ENCODE peak calls at places on chromosomes 13 and 19, in four cellular contexts. V is NCI-H2171, Z is astrocyte of the cerebellum, N is NCI-H1417. Y is an unnamed sample.

GRCh38 chr19:44753932-44754742 is 5.6 kb downstream of the BCL3 start:
- DNase-seq in N (peak), Z (no peak), V (no peak), Y (peak)

GRCh38 chr19:18387395-18387794 is 1.4 kb downstream of the GDF15 start:
- DNase-seq in V (no peak), Z (no peak), N (no peak), Y (no peak)

GRCh38 chr19:1396019-1396767 is 5.1 kb downstream of the GAMT start:
- DNase-seq in N (no peak), V (no peak), Z (no peak), Y (no peak)

GRCh38 chr13:35703061-35703460 is 226.6 kb upstream of the MAB21L1 start:
- DNase-seq in Z (no peak), N (no peak), V (no peak), Y (no peak)

GRCh38 chr19:48933382-48933932 is at the start of gene DHDH:
- DNase-seq in N (peak), Z (no peak), V (peak), Y (peak)

GRCh38 chr19:13974073-13974472 is 21.8 kb downstream of the DCAF15 start:
- DNase-seq in V (peak), Z (no peak), N (peak), Y (no peak)

GRCh38 chr19:33063356-33064116 is 1.2 kb downstream of the RHPN2 start:
- DNase-seq in Z (no peak), N (peak), V (peak), Y (no peak)

GRCh38 chr19:48726573-48726972 is 7.0 kb upstream of the MAMSTR start:
- DNase-seq in Z (no peak), N (no peak), V (no peak), Y (no peak)

GRCh38 chr13:110126391-110126961 is 180.5 kb downstream of the COL4A1 start:
- DNase-seq in Z (peak), V (no peak), N (no peak), Y (peak)

GRCh38 chr13:94996445-94996844 is 284.1 kb upstream of the SOX21 start:
- DNase-seq in Z (no peak), N (no peak), V (no peak), Y (no peak)

GRCh38 chr13:53343345-53343744 is 314.7 kb downstream of the OLFM4 start:
- DNase-seq in Z (no peak), N (no peak), V (no peak), Y (no peak)

GRCh38 chr19:47512948-47513319 is 1.9 kb downstream of the NAPA start:
- DNase-seq in V (no peak), N (no peak), Z (no peak), Y (no peak)

GRCh38 chr19:16078311-16078758 is 2.0 kb downstream of the TPM4 start:
- DNase-seq in Z (peak), N (no peak), V (no peak), Y (peak)

GRCh38 chr19:10346509-10346908 is 7.1 kb upstream of the ICAM3 start:
- DNase-seq in N (no peak), Z (no peak), V (no peak), Y (no peak)

GRCh38 chr19:42252365-42253244 is 2.3 kb downstream of the ERF start:
- DNase-seq in V (no peak), N (no peak), Z (no peak), Y (no peak)

GRCh38 chr19:10471909-10472308 is 31.2 kb downstream of the KEAP1 start:
- DNase-seq in V (no peak), N (peak), Z (no peak), Y (no peak)

GRCh38 chr13:110964229-110965037 is 49.6 kb upstream of the ANKRD10 start:
- DNase-seq in V (no peak), N (no peak), Z (no peak), Y (no peak)

GRCh38 chr19:3944018-3944721 is 11.3 kb downstream of the NMRK2 start:
- DNase-seq in Z (no peak), V (no peak), N (no peak), Y (no peak)

GRCh38 chr19:18830488-18830887 is 1.3 kb upstream of the UPF1 start:
- DNase-seq in N (no peak), Z (no peak), V (no peak), Y (no peak)

GRCh38 chr19:3618144-3618810 is 8.3 kb downstream of the CACTIN start:
- DNase-seq in Z (no peak), V (no peak), N (no peak), Y (no peak)

GRCh38 chr19:6720369-6721112 is at the start of gene C3:
- DNase-seq in Z (no peak), V (no peak), N (no peak), Y (peak)

GRCh38 chr13:74253161-74253560 is 119.0 kb upstream of the KLF12 start:
- DNase-seq in V (no peak), Z (no peak), N (no peak), Y (no peak)

GRCh38 chr13:110506859-110507566 is 54.5 kb downstream of the RAB20 start:
- DNase-seq in V (no peak), Z (no peak), N (no peak), Y (no peak)

GRCh38 chr13:26811636-26812035 is 51.0 kb upstream of the GPR12 start:
- DNase-seq in Z (no peak), V (peak), N (no peak), Y (no peak)

GRCh38 chr13:97225533-97225932 is 3.4 kb downstream of the MBNL2 start:
- DNase-seq in N (peak), Z (no peak), V (no peak), Y (no peak)